ENCODE peak calls at places on chromosomes 1 and 21, in ten cellular contexts. K is CD8-positive, alpha-beta T cell; J is colonic mucosa; P is tibial artery; F is right atrium auricular region; N is esophagus muscularis mucosa; H is vagina; Z is stomach; O is cardiac muscle cell; R is left ventricle myocardium inferior. I is an unnamed sample. For H3K4me1, the result is how much of the 10 kb centered on the place peaks cover.

GRCh38 chr21:37711294-37711844 is 204.9 kb downstream of the KCNJ6 start:
- DNase-seq in K (no peak), J (no peak), P (no peak), F (no peak), N (no peak), H (no peak), Z (no peak), O (no peak), R (no peak), I (no peak)

GRCh38 chr21:37072239-37072987 is 458 bp downstream of the PIGP start:
- DNase-seq in K (peak), J (peak), P (peak), F (peak), N (peak), H (peak), Z (peak), O (no peak), R (peak), I (peak)

GRCh38 chr1:201916649-201917249 is 28.1 kb downstream of the SHISA4 start:
- DNase-seq in K (no peak), J (peak), P (peak), F (peak), N (peak), H (no peak), Z (peak), O (peak), R (peak), I (no peak)

GRCh38 chr1:94119306-94119705 is 1.6 kb downstream of the ABCA4 start:
- DNase-seq in K (no peak), J (no peak), P (no peak), F (peak), N (no peak), H (no peak), Z (no peak), O (no peak), R (no peak), I (no peak)

GRCh38 chr1:26748351-26748750 is 39.4 kb upstream of the PIGV start:
- DNase-seq in K (no peak), J (no peak), P (no peak), F (no peak), N (no peak), H (no peak), Z (no peak), O (no peak), R (no peak), I (no peak)

GRCh38 chr21:33171584-33172169 is 58.1 kb upstream of the IFNAR2 start:
- DNase-seq in K (no peak), J (no peak), P (no peak), F (no peak), N (no peak), H (no peak), Z (no peak), O (no peak), R (no peak), I (no peak)

GRCh38 chr21:37751268-37751975 is 164.8 kb downstream of the KCNJ6 start:
- DNase-seq in K (no peak), J (no peak), P (no peak), F (no peak), N (no peak), H (no peak), Z (no peak), O (peak), R (no peak), I (peak)

GRCh38 chr1:162916407-162916806 is 55.4 kb upstream of the CCDC190 start:
- DNase-seq in K (no peak), J (no peak), P (no peak), F (no peak), N (no peak), H (no peak), Z (no peak), O (peak), R (no peak), I (no peak)

GRCh38 chr1:96973605-96974004 is 252.0 kb downstream of the PTBP2 start:
- DNase-seq in K (no peak), J (no peak), P (no peak), F (no peak), N (no peak), H (no peak), Z (no peak), O (peak), R (peak), I (no peak)

GRCh38 chr1:61334718-61335589 is 252.6 kb downstream of the NFIA start:
- DNase-seq in K (no peak), J (no peak), P (peak), F (peak), N (no peak), H (no peak), Z (peak), O (peak), R (peak), I (peak)

GRCh38 chr1:246142320-246142893 is 364.7 kb downstream of the SMYD3 start:
- DNase-seq in K (no peak), J (no peak), P (no peak), F (no peak), N (no peak), H (no peak), Z (no peak), O (peak), R (no peak), I (no peak)

GRCh38 chr1:36329817-36330216 is 6.4 kb upstream of the EVA1B start:
- DNase-seq in K (no peak), J (no peak), P (no peak), F (no peak), N (no peak), H (no peak), Z (no peak), O (no peak), R (no peak), I (no peak)

GRCh38 chr1:10514490-10515235 is 39.9 kb downstream of the PEX14 start:
- DNase-seq in K (no peak), J (no peak), P (no peak), F (no peak), N (no peak), H (no peak), Z (no peak), O (peak), R (no peak), I (no peak)

GRCh38 chr21:10430007-10430406 is 91.4 kb upstream of the TPTE start:
- DNase-seq in K (no peak), J (no peak), P (no peak), F (no peak), N (peak), H (no peak), Z (no peak), O (no peak), R (no peak), I (no peak)

GRCh38 chr1:204844326-204844725 is 26.3 kb upstream of the NFASC start:
- DNase-seq in K (no peak), J (no peak), P (no peak), F (no peak), N (no peak), H (no peak), Z (no peak), O (no peak), R (no peak), I (no peak)

GRCh38 chr1:31764307-31765040 is at the start of gene ADGRB2:
- DNase-seq in K (peak), J (no peak), P (no peak), F (no peak), N (no peak), H (no peak), Z (no peak), O (no peak), R (no peak), I (no peak)

GRCh38 chr1:226661965-226662364 is 77.1 kb downstream of the ITPKB start:
- DNase-seq in K (no peak), J (no peak), P (peak), F (no peak), N (no peak), H (no peak), Z (no peak), O (no peak), R (peak), I (peak)

GRCh38 chr1:182351790-182352364 is 39.7 kb downstream of the GLUL start:
- DNase-seq in K (no peak), J (no peak), P (no peak), F (peak), N (no peak), H (no peak), Z (no peak), O (no peak), R (no peak), I (no peak)

GRCh38 chr1:35726814-35727433 is 8.2 kb upstream of the C1orf216 start:
- DNase-seq in K (peak), J (peak), P (peak), F (no peak), N (no peak), H (no peak), Z (peak), O (peak), R (peak), I (peak)

GRCh38 chr1:228465571-228466146 is 21.5 kb upstream of the RNF187 start:
- DNase-seq in K (no peak), J (no peak), P (no peak), F (no peak), N (no peak), H (no peak), Z (no peak), O (no peak), R (no peak), I (no peak)

GRCh38 chr1:85815906-85816305 is 107.7 kb upstream of the ZNHIT6 start:
- DNase-seq in K (no peak), J (no peak), P (peak), F (no peak), N (no peak), H (no peak), Z (no peak), O (peak), R (peak), I (peak)

GRCh38 chr21:34642211-34643075 is 26.4 kb upstream of the CLIC6 start:
- DNase-seq in K (no peak), J (no peak), P (no peak), F (peak), N (no peak), H (peak), Z (no peak), O (peak), R (no peak), I (no peak)

GRCh38 chr1:3639397-3639911 is 10.4 kb downstream of the WRAP73 start:
- DNase-seq in K (no peak), J (no peak), P (no peak), F (no peak), N (no peak), H (no peak), Z (no peak), O (no peak), R (no peak), I (no peak)

GRCh38 chr21:34609244-34609950 is 5.5 kb downstream of the RCAN1 start:
- DNase-seq in K (no peak), J (peak), P (no peak), F (peak), N (peak), H (no peak), Z (no peak), O (no peak), R (no peak), I (no peak)

GRCh38 chr1:178438432-178438831 is 58.3 kb downstream of the CLEC20A start:
- DNase-seq in K (no peak), J (no peak), P (no peak), F (no peak), N (no peak), H (no peak), Z (no peak), O (peak), R (no peak), I (no peak)

GRCh38 chr1:112712191-112712590 is 2.9 kb downstream of the PPM1J start:
- DNase-seq in K (no peak), J (no peak), P (no peak), F (no peak), N (no peak), H (no peak), Z (no peak), O (no peak), R (no peak), I (no peak)

GRCh38 chr1:36561365-36561731 is 78.6 kb upstream of the CSF3R start:
- DNase-seq in K (no peak), J (no peak), P (peak), F (no peak), N (no peak), H (no peak), Z (no peak), O (no peak), R (no peak), I (no peak)

GRCh38 chr1:153488731-153489130 is 28.3 kb upstream of the S100A7 start:
- DNase-seq in K (no peak), J (no peak), P (peak), F (no peak), N (no peak), H (no peak), Z (peak), O (no peak), R (no peak), I (peak)

GRCh38 chr1:146012703-146013565 is 8.6 kb downstream of the HJV start:
- DNase-seq in K (peak), J (peak), P (peak), F (no peak), N (no peak), H (no peak), Z (peak), O (peak), R (no peak), I (no peak)

GRCh38 chr1:20216574-20216973 is 30.3 kb upstream of the PLA2G2C start:
- DNase-seq in K (no peak), J (peak), P (no peak), F (no peak), N (no peak), H (no peak), Z (no peak), O (peak), R (no peak), I (no peak)

GRCh38 chr1:7186382-7187120 is 401.3 kb downstream of the CAMTA1 start:
- DNase-seq in K (no peak), J (no peak), P (no peak), F (no peak), N (no peak), H (no peak), Z (no peak), O (no peak), R (no peak), I (no peak)

GRCh38 chr1:15885269-15885668 is 37.8 kb downstream of the SPEN start:
- DNase-seq in K (no peak), J (no peak), P (no peak), F (no peak), N (no peak), H (no peak), Z (no peak), O (no peak), R (no peak), I (no peak)

GRCh38 chr1:15883326-15883725 is 35.8 kb downstream of the SPEN start:
- DNase-seq in K (no peak), J (no peak), P (no peak), F (no peak), N (peak), H (no peak), Z (no peak), O (no peak), R (no peak), I (no peak)

GRCh38 chr1:15881961-15882360 is 34.5 kb downstream of the SPEN start:
- DNase-seq in K (no peak), J (no peak), P (no peak), F (no peak), N (no peak), H (no peak), Z (no peak), O (no peak), R (no peak), I (no peak)

GRCh38 chr1:15884477-15884876 is 37.0 kb downstream of the SPEN start:
- DNase-seq in K (no peak), J (no peak), P (no peak), F (no peak), N (no peak), H (no peak), Z (no peak), O (no peak), R (no peak), I (no peak)

GRCh38 chr1:15882665-15883064 is 35.2 kb downstream of the SPEN start:
- DNase-seq in K (no peak), J (no peak), P (no peak), F (no peak), N (no peak), H (no peak), Z (no peak), O (no peak), R (no peak), I (no peak)
- H3K27ac ChIP-seq in K (no peak), J (no peak), P (peak), F (no peak), N (peak), H (no peak), Z (peak), O (no peak), R (peak), I (no peak)

GRCh38 chr1:236058141-236058626 is 6.7 kb downstream of the NID1 start:
- DNase-seq in K (no peak), J (no peak), P (no peak), F (no peak), N (no peak), H (no peak), Z (no peak), O (peak), R (no peak), I (no peak)

GRCh38 chr1:236059011-236059410 is 5.9 kb downstream of the NID1 start:
- DNase-seq in K (no peak), J (no peak), P (no peak), F (no peak), N (no peak), H (no peak), Z (no peak), O (no peak), R (no peak), I (no peak)

GRCh38 chr1:236057546-236057945 is 7.3 kb downstream of the NID1 start:
- DNase-seq in K (no peak), J (no peak), P (no peak), F (no peak), N (no peak), H (no peak), Z (no peak), O (no peak), R (no peak), I (no peak)

GRCh38 chr1:236063551-236063918 is 1.4 kb downstream of the NID1 start:
- DNase-seq in K (no peak), J (no peak), P (no peak), F (no peak), N (no peak), H (no peak), Z (no peak), O (no peak), R (no peak), I (no peak)

DNA sequence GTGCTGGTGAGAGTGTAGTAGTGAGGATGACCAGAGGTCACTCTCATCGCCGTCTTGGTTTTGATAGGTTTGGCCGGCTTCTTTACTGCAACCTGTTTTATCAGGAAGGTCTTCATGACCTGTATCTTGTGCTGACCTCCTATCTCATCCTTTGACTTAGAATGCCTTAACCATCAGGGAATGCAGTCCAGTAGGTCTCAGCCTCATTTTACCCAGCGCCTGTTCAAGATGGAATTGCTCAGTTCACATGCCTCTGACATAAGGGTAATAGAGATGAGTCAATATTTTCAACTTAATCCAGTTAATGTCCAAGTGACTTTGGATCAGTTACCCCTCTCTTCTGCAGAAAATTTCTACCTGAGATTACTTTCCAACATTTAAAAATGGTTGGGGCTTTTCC is 4.6 kb downstream of the NID1 start:
- DNase-seq in K (no peak), J (no peak), P (no peak), F (no peak), N (no peak), H (no peak), Z (no peak), O (no peak), R (no peak), I (no peak)
- H3K4me1 ChIP-seq in K (under half), J (under half), P (under half), F (half or more), N (half or more), H (half or more), Z (under half), O (under half), R (half or more), I (under half)

GRCh38 chr1:48121951-48122350 is 100.6 kb upstream of the SLC5A9 start:
- DNase-seq in K (no peak), J (no peak), P (no peak), F (no peak), N (no peak), H (no peak), Z (no peak), O (no peak), R (no peak), I (no peak)

GRCh38 chr1:48127735-48128685 is 94.5 kb upstream of the SLC5A9 start:
- DNase-seq in K (no peak), J (no peak), P (no peak), F (no peak), N (no peak), H (no peak), Z (no peak), O (no peak), R (no peak), I (no peak)

DNA sequence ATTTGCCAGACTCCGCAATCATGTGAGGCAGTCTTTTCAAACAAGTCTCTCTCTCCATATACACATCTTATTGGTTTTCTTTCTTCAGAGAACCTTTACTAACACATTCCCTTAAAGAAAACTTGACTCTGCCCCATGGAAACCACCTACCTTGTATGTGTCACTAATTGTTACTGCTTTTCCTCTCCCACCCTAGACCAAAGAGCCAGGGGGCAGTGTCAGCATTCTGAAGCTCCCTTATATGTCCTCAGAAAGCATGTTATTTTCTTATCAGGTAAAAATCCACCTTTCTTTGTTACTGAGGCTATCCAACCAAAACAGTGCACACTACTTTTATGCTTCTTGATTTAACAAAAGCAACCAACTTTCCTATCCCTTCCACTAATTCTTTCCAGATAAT is 98.9 kb upstream of the SLC5A9 start:
- DNase-seq in K (no peak), J (no peak), P (no peak), F (no peak), N (no peak), H (no peak), Z (no peak), O (no peak), R (no peak), I (no peak)
- TF ChIP-seq CTCF in K (no peak), J (no peak), P (no peak), F (no peak), N (no peak), H (no peak), Z (no peak), O (no peak), R (no peak), I (no peak)

GRCh38 chr1:64842244-64842643 is 97.4 kb downstream of the RAVER2 start:
- DNase-seq in K (no peak), J (no peak), P (no peak), F (no peak), N (no peak), H (peak), Z (no peak), O (no peak), R (no peak), I (no peak)
- H3K27ac ChIP-seq in K (no peak), J (no peak), P (peak), F (no peak), N (no peak), H (no peak), Z (no peak), O (no peak), R (peak), I (no peak)